ENCODE peak calls at places on chromosome 21, in eight cellular contexts. One of them, this sample, is unnamed. For H3K36me3, the result is how much of the 10 kb centered on the place peaks cover.

GRCh38 chr21:40615503-40616376 is 231.2 kb downstream of the DSCAM start:
- DNase-seq in HCT116: no peak
- DNase-seq in PC-3: no peak
- DNase-seq in MM.1S: no peak
- DNase-seq in neural progenitor cell: no peak
- DNase-seq in fibroblast of lung: no peak
- DNase-seq in PC-9: no peak
- DNase-seq in mammary epithelial cell: peak
- DNase-seq in this sample: no peak

GRCh38 chr21:25929859-25930520 is 195.2 kb downstream of the GABPA start:
- DNase-seq in HCT116: no peak
- DNase-seq in PC-3: no peak
- DNase-seq in MM.1S: no peak
- DNase-seq in neural progenitor cell: peak
- DNase-seq in fibroblast of lung: peak
- DNase-seq in PC-9: no peak
- DNase-seq in mammary epithelial cell: peak
- DNase-seq in this sample: peak

GRCh38 chr21:36863260-36863659 is 103.2 kb downstream of the HLCS start:
- DNase-seq in HCT116: no peak
- DNase-seq in PC-3: no peak
- DNase-seq in MM.1S: no peak
- DNase-seq in neural progenitor cell: no peak
- DNase-seq in fibroblast of lung: no peak
- DNase-seq in PC-9: no peak
- DNase-seq in mammary epithelial cell: no peak
- DNase-seq in this sample: no peak

GRCh38 chr21:41605178-41605933 is 97.4 kb upstream of the TMPRSS2 start:
- DNase-seq in HCT116: no peak
- DNase-seq in PC-3: peak
- DNase-seq in MM.1S: no peak
- DNase-seq in neural progenitor cell: peak
- DNase-seq in fibroblast of lung: no peak
- DNase-seq in PC-9: peak
- DNase-seq in mammary epithelial cell: no peak
- DNase-seq in this sample: no peak

GRCh38 chr21:27275294-27275927 is 308.5 kb upstream of the ADAMTS5 start:
- DNase-seq in HCT116: no peak
- DNase-seq in PC-3: peak
- DNase-seq in MM.1S: no peak
- DNase-seq in neural progenitor cell: no peak
- DNase-seq in fibroblast of lung: peak
- DNase-seq in PC-9: no peak
- DNase-seq in mammary epithelial cell: peak
- DNase-seq in this sample: no peak

GRCh38 chr21:46542588-46543092 is 62.2 kb downstream of the S100B start:
- DNase-seq in HCT116: no peak
- DNase-seq in PC-3: no peak
- DNase-seq in MM.1S: no peak
- DNase-seq in neural progenitor cell: no peak
- DNase-seq in fibroblast of lung: no peak
- DNase-seq in PC-9: no peak
- DNase-seq in mammary epithelial cell: no peak
- DNase-seq in this sample: no peak

GRCh38 chr21:38455403-38455802 is 42.9 kb downstream of the ERG start:
- DNase-seq in HCT116: no peak
- DNase-seq in PC-3: no peak
- DNase-seq in MM.1S: no peak
- DNase-seq in neural progenitor cell: no peak
- DNase-seq in fibroblast of lung: no peak
- DNase-seq in PC-9: no peak
- DNase-seq in mammary epithelial cell: no peak
- DNase-seq in this sample: no peak

GRCh38 chr21:41016472-41016871 is 151.5 kb upstream of the BACE2 start:
- DNase-seq in HCT116: no peak
- DNase-seq in PC-3: no peak
- DNase-seq in MM.1S: no peak
- DNase-seq in neural progenitor cell: peak
- DNase-seq in fibroblast of lung: no peak
- DNase-seq in PC-9: no peak
- DNase-seq in mammary epithelial cell: no peak
- DNase-seq in this sample: no peak

GRCh38 chr21:39645331-39645730 is 32.6 kb downstream of the B3GALT5 start:
- DNase-seq in HCT116: no peak
- DNase-seq in PC-3: no peak
- DNase-seq in MM.1S: peak
- DNase-seq in neural progenitor cell: no peak
- DNase-seq in fibroblast of lung: no peak
- DNase-seq in PC-9: no peak
- DNase-seq in mammary epithelial cell: no peak
- DNase-seq in this sample: no peak

GRCh38 chr21:20998886-20999285 is 677 bp downstream of the NCAM2 start:
- DNase-seq in HCT116: no peak
- DNase-seq in PC-3: no peak
- DNase-seq in MM.1S: no peak
- DNase-seq in neural progenitor cell: no peak
- DNase-seq in fibroblast of lung: no peak
- DNase-seq in PC-9: no peak
- DNase-seq in mammary epithelial cell: no peak
- DNase-seq in this sample: no peak

DNA sequence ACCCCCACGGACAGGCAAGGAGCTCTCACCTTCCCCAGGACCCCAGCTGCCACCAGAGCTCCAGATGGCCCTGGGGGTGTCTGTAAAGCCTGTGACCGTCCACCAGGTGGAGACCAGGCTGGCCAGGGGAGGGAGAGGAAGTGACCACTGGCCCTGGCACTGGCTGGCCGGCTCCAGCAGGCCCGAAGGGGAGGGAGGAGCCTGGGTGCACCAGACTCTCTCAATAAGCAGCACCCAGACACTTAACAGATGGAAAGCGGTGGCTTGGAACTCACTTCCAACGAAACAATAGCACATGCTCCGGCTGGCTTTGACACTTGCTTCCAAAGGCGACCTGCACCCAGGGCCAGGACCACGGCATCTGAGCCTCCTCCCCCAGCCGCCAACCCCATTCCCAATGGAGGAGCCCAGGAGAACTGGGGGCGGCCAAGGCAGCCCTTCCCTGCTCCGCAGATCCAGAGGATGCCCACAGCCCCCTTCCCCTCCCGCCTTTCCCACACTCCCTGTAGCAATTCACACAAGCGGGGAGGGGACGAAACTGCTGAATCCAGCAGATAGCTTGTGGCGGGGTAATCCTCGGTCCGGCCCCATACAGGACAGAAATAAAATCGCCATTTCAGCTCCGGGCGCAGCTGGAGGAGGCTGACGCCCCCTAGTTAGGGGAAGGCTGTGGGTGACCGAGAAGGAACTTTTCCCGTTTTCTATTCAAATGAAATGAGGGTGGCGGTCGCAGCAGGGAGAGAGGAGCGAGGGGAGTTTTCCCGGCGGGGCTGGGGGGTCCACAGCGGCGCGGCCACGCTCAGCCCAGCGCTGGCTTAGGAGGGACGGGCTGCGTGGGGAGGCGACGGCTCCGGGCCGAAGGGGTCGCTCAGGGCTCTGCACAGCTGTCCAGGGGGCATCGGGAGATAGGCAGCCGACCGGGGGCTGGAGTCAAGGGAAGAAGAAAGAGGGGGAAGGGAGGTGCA is 612 bp upstream of the PDE9A start:
- DNase-seq in HCT116: no peak
- DNase-seq in PC-3: peak
- DNase-seq in MM.1S: no peak
- DNase-seq in neural progenitor cell: peak
- DNase-seq in fibroblast of lung: peak
- DNase-seq in PC-9: peak
- DNase-seq in mammary epithelial cell: peak
- DNase-seq in this sample: peak
- TF ChIP-seq EZH2 in HCT116: no peak
- TF ChIP-seq EZH2 in PC-3: peak
- TF ChIP-seq EZH2 in MM.1S: no peak
- TF ChIP-seq EZH2 in neural progenitor cell: peak
- TF ChIP-seq EZH2 in fibroblast of lung: peak
- TF ChIP-seq EZH2 in PC-9: no peak
- TF ChIP-seq EZH2 in mammary epithelial cell: peak
- TF ChIP-seq EZH2 in this sample: no peak

DNA sequence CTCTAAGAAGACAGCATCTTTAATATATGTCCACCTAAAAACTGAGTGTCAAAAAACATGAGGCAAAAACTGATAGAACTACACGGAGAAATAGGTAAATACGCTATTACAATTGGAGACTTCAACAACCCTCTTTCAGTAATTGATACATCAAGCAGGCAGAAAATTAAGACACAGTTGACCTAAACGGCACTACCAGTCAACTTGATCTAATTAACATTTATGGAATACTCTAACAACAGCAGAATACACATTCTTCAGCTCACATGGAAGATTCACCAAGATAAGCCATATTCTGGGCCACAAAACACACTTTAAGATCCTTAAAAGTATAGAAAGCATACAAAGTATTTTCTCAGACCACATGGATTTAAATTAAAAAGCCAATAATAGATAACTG is 137.6 kb downstream of the CLIC6 start:
- DNase-seq in HCT116: no peak
- DNase-seq in PC-3: no peak
- DNase-seq in MM.1S: no peak
- DNase-seq in neural progenitor cell: no peak
- DNase-seq in fibroblast of lung: no peak
- DNase-seq in PC-9: no peak
- DNase-seq in mammary epithelial cell: no peak
- DNase-seq in this sample: no peak
- H3K36me3 ChIP-seq in HCT116: under half
- H3K36me3 ChIP-seq in PC-3: half or more
- H3K36me3 ChIP-seq in MM.1S: under half
- H3K36me3 ChIP-seq in neural progenitor cell: under half
- H3K36me3 ChIP-seq in fibroblast of lung: under half
- H3K36me3 ChIP-seq in PC-9: half or more
- H3K36me3 ChIP-seq in mammary epithelial cell: under half
- H3K36me3 ChIP-seq in this sample: under half

GRCh38 chr21:32415999-32416398 is 3.5 kb downstream of the EVA1C start:
- DNase-seq in HCT116: no peak
- DNase-seq in PC-3: no peak
- DNase-seq in MM.1S: no peak
- DNase-seq in neural progenitor cell: no peak
- DNase-seq in fibroblast of lung: no peak
- DNase-seq in PC-9: no peak
- DNase-seq in mammary epithelial cell: no peak
- DNase-seq in this sample: no peak

GRCh38 chr21:32415451-32415850 is 2.9 kb downstream of the EVA1C start:
- DNase-seq in HCT116: no peak
- DNase-seq in PC-3: no peak
- DNase-seq in MM.1S: no peak
- DNase-seq in neural progenitor cell: peak
- DNase-seq in fibroblast of lung: no peak
- DNase-seq in PC-9: no peak
- DNase-seq in mammary epithelial cell: no peak
- DNase-seq in this sample: no peak

GRCh38 chr21:32413697-32414578 is 1.4 kb downstream of the EVA1C start:
- DNase-seq in HCT116: no peak
- DNase-seq in PC-3: peak
- DNase-seq in MM.1S: no peak
- DNase-seq in neural progenitor cell: no peak
- DNase-seq in fibroblast of lung: peak
- DNase-seq in PC-9: no peak
- DNase-seq in mammary epithelial cell: peak
- DNase-seq in this sample: peak

GRCh38 chr21:32412998-32413504 is 545 bp downstream of the EVA1C start:
- DNase-seq in HCT116: no peak
- DNase-seq in PC-3: peak
- DNase-seq in MM.1S: no peak
- DNase-seq in neural progenitor cell: no peak
- DNase-seq in fibroblast of lung: peak
- DNase-seq in PC-9: no peak
- DNase-seq in mammary epithelial cell: no peak
- DNase-seq in this sample: peak

GRCh38 chr21:32414579-32415358 is 2.3 kb downstream of the EVA1C start:
- DNase-seq in HCT116: no peak
- DNase-seq in PC-3: peak
- DNase-seq in MM.1S: no peak
- DNase-seq in neural progenitor cell: peak
- DNase-seq in fibroblast of lung: peak
- DNase-seq in PC-9: no peak
- DNase-seq in mammary epithelial cell: peak
- DNase-seq in this sample: peak
- TF ChIP-seq EZH2 in HCT116: no peak
- TF ChIP-seq EZH2 in PC-3: no peak
- TF ChIP-seq EZH2 in MM.1S: no peak
- TF ChIP-seq EZH2 in neural progenitor cell: no peak
- TF ChIP-seq EZH2 in fibroblast of lung: no peak
- TF ChIP-seq EZH2 in PC-9: no peak
- TF ChIP-seq EZH2 in mammary epithelial cell: no peak
- TF ChIP-seq EZH2 in this sample: no peak

GRCh38 chr21:45530423-45531113 is 11.7 kb downstream of the SLC19A1 start:
- DNase-seq in HCT116: no peak
- DNase-seq in PC-3: no peak
- DNase-seq in MM.1S: no peak
- DNase-seq in neural progenitor cell: no peak
- DNase-seq in fibroblast of lung: no peak
- DNase-seq in PC-9: no peak
- DNase-seq in mammary epithelial cell: no peak
- DNase-seq in this sample: no peak
- H3K36me3 ChIP-seq in HCT116: under half
- H3K36me3 ChIP-seq in PC-3: under half
- H3K36me3 ChIP-seq in MM.1S: under half
- H3K36me3 ChIP-seq in neural progenitor cell: under half
- H3K36me3 ChIP-seq in fibroblast of lung: under half
- H3K36me3 ChIP-seq in PC-9: under half
- H3K36me3 ChIP-seq in mammary epithelial cell: under half
- H3K36me3 ChIP-seq in this sample: under half

DNA sequence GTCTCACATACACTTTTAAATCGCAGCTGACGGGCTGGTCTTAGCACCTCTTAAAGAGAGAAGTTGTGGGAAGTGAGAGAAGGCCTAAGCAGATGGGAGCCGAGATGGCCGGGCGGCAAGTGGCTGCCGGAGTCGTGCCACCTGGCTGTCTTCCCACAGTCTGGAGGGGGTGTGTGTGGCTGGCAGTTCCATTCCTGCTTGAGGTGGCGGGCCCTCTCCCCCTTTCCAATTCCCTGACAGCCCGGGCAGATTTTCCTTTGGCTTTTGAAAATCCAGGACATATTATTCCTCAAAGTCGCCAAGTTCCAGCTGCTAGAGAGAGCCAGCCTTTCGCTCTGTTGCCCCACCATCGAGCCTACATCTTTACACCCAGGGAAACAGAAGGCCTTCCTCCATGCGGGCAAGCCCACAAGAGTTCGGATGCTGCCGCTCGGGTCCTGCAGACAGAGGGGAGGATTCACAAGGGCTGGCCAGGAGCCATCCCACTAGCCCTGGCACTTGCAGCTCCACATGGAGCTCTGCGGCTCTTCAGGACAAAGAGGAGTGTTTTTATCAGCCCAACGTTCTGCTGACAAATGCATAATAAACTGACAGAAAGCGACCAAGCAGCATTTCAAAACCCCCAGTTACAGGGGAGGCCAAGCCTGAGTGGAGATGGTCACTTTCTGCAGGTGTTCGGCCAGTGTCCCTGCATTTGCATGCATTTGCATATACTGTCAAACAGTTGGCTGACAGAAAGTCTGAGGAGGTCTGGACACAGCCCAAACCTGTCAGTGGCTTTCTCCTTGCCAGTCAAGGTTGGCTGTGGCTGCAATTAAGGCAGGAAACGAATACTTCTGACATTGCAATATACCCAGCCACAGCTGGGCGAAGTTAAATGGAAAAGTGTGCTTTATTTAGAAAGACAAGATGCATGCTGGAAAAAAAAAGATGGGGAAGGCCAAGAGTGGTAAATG is 45.9 kb downstream of the OLIG1 start:
- DNase-seq in HCT116: no peak
- DNase-seq in PC-3: no peak
- DNase-seq in MM.1S: no peak
- DNase-seq in neural progenitor cell: no peak
- DNase-seq in fibroblast of lung: no peak
- DNase-seq in PC-9: no peak
- DNase-seq in mammary epithelial cell: no peak
- DNase-seq in this sample: no peak
- TF ChIP-seq EZH2 in HCT116: no peak
- TF ChIP-seq EZH2 in PC-3: no peak
- TF ChIP-seq EZH2 in MM.1S: no peak
- TF ChIP-seq EZH2 in neural progenitor cell: no peak
- TF ChIP-seq EZH2 in fibroblast of lung: no peak
- TF ChIP-seq EZH2 in PC-9: no peak
- TF ChIP-seq EZH2 in mammary epithelial cell: no peak
- TF ChIP-seq EZH2 in this sample: no peak

This sample was measured in A673.